ENCODE peak calls at places on chromosomes 13 and 19, in ten cellular contexts. J, S, D, A, Q, B, Z, M, H and P are unnamed samples.

GRCh38 chr19:42115219-42115618 is 17.0 kb downstream of the POU2F2 start:
- DNase-seq in Z (no peak), M (peak; percentile 68), S (no peak), D (no peak), J (no peak), B (no peak), H (peak; percentile 86), Q (no peak), A (no peak), P (no peak)

GRCh38 chr19:10006335-10006708 is 4.0 kb downstream of the COL5A3 start:
- DNase-seq in B (no peak), Q (peak; percentile 31), Z (peak; percentile 77), A (no peak), S (peak; percentile 42), H (peak; percentile 36), J (no peak), M (peak; percentile 72), D (no peak), P (no peak)

GRCh38 chr13:87952377-87952776 is 281.2 kb downstream of the SLITRK5 start:
- DNase-seq in D (no peak), B (no peak), Q (no peak), H (no peak), Z (no peak), A (no peak), J (no peak), S (no peak), M (no peak), P (no peak)

GRCh38 chr19:34350161-34350561 is 14.8 kb upstream of the GPI start:
- DNase-seq in A (no peak), B (peak; percentile 69), D (no peak), Q (no peak), S (no peak), Z (no peak), H (no peak), M (peak; percentile 43), J (no peak), P (no peak)

GRCh38 chr19:17889609-17890214 is 18.0 kb downstream of the SLC5A5 start:
- DNase-seq in Z (no peak), M (peak; percentile 37), Q (no peak), S (peak; percentile 52), H (no peak), A (peak; percentile 40), J (no peak), B (no peak), D (peak; percentile 52), P (peak; percentile 54)

GRCh38 chr19:3142292-3142670 is 6.4 kb downstream of the GNA15 start:
- DNase-seq in J (peak; percentile 45), B (no peak), D (peak; percentile 65), S (peak; percentile 63), H (peak; percentile 35), A (peak; percentile 81), Q (no peak), M (peak; percentile 87), Z (no peak), P (peak; percentile 98)

GRCh38 chr13:23928985-23929384 is 31.7 kb upstream of the C1QTNF9B start:
- DNase-seq in D (no peak), Z (no peak), Q (no peak), H (no peak), M (peak; percentile 90), S (no peak), B (no peak), J (no peak), A (peak; percentile 15), P (peak; percentile 33)

GRCh38 chr19:9934132-9934950 is 2.0 kb downstream of the OLFM2 start:
- DNase-seq in D (peak; percentile 85), B (peak; percentile 82), S (peak; percentile 88), J (peak; percentile 76), A (peak; percentile 52), H (peak; percentile 74), Z (peak; percentile 85), Q (peak; percentile 80), M (peak; percentile 69), P (peak; percentile 85)

GRCh38 chr13:101265934-101266333 is 150.4 kb downstream of the NALCN start:
- DNase-seq in S (no peak), A (no peak), M (no peak), H (no peak), J (no peak), Z (no peak), D (no peak), B (no peak), Q (no peak), P (no peak)

GRCh38 chr19:49335071-49335783 is at the start of gene CD37:
- DNase-seq in H (no peak), S (no peak), J (no peak), M (no peak), B (peak; percentile 87), Q (no peak), Z (no peak), D (peak; percentile 59), A (no peak), P (no peak)

GRCh38 chr13:113089693-113090414 is 15.7 kb upstream of the F7 start:
- DNase-seq in M (no peak), A (no peak), Q (no peak), B (no peak), D (no peak), H (no peak), Z (peak; percentile 17), J (no peak), S (no peak), P (no peak)
- TF ChIP-seq POLR2A in M (no peak), A (no peak), Q (no peak), B (no peak), D (no peak), H (no peak), Z (no peak), J (no peak), S (no peak), P (no peak)

GRCh38 chr19:39408392-39409206 is 2.0 kb downstream of the ZFP36 start:
- DNase-seq in A (no peak), Z (no peak), Q (peak; percentile 71), H (peak; percentile 71), J (no peak), D (no peak), M (peak; percentile 52), S (peak; percentile 61), B (no peak), P (no peak)

GRCh38 chr19:39410620-39411005 is 1.9 kb upstream of the PLEKHG2 start:
- DNase-seq in A (no peak), M (no peak), D (peak; percentile 14), S (no peak), Q (no peak), Z (peak; percentile 18), J (no peak), H (no peak), B (no peak), P (no peak)

GRCh38 chr19:39407644-39408391 is 1.2 kb downstream of the ZFP36 start:
- DNase-seq in B (peak; percentile 93), Q (no peak), J (peak; percentile 71), Z (peak; percentile 76), H (peak; percentile 70), A (no peak), S (peak; percentile 39), M (no peak), D (no peak), P (no peak)

GRCh38 chr19:39409886-39410619 is 2.4 kb upstream of the PLEKHG2 start:
- DNase-seq in A (no peak), B (peak; percentile 92), J (peak; percentile 76), D (peak; percentile 80), S (peak; percentile 78), Z (peak; percentile 93), Q (peak; percentile 73), M (no peak), H (peak; percentile 78), P (no peak)

DNA sequence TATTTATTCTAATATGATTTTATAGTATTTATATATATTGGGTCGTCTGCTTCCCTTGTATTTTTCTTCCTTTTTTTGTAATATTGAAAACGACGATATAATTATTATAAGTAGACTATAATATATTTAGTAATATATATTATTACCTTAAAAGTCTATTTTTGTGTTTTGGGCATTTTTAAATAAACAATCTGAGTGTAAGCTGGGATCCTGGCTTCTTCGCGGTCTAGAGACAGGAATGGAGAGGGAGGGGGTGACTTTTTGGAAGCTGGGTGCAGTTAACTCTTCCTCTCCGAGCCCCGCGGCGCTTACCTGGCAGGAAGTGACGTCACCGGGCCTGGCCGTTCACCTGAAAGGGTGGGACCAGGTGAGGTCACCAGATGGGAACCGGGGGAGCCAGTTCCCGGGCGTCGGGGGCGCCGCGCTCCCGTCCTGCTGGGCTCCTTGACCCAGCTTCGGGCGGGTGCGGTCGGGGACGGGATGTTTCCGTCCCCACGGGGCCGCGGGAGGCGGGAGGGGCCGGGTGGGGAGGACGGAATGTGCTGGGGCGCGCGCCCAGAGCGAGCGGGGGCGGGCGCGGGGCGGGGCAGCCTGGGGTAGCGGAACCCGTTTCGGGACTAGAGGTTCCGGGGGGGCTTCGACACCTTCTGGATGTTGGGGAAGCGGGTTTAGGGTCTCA is 2.7 kb downstream of the ZFP36 start:
- DNase-seq in M (peak; percentile 61), Q (peak; percentile 89), J (peak; percentile 92), A (peak; percentile 85), S (peak; percentile 85), B (peak; percentile 97), H (peak; percentile 97), D (peak; percentile 72), Z (peak; percentile 94), P (peak; percentile 75)
- TF ChIP-seq POLR2A in M (peak; percentile 90), Q (peak; percentile 73), J (no peak), A (peak; percentile 55), S (peak; percentile 61), B (peak; percentile 94), H (peak; percentile 93), D (no peak), Z (peak; percentile 85), P (no peak)

GRCh38 chr19:1455002-1455335 is 5.0 kb downstream of the APC2 start:
- DNase-seq in A (no peak), D (no peak), B (peak; percentile 65), J (no peak), M (no peak), H (no peak), Q (no peak), Z (no peak), S (no peak), P (no peak)

GRCh38 chr19:1455336-1456120 is 5.6 kb downstream of the APC2 start:
- DNase-seq in J (peak; percentile 40), B (peak; percentile 85), Q (no peak), A (peak; percentile 56), S (peak; percentile 56), M (peak; percentile 30), H (peak; percentile 68), D (no peak), Z (peak; percentile 72), P (peak; percentile 89)

GRCh38 chr19:1457892-1458291 is 8.0 kb downstream of the APC2 start:
- DNase-seq in J (no peak), Z (no peak), H (no peak), B (no peak), S (no peak), A (no peak), D (no peak), Q (no peak), M (no peak), P (no peak)

GRCh38 chr19:1456121-1456900 is 6.4 kb downstream of the APC2 start:
- DNase-seq in S (no peak), Z (peak; percentile 53), A (no peak), B (no peak), H (no peak), Q (no peak), M (no peak), J (no peak), D (no peak), P (no peak)

GRCh38 chr19:1457031-1457739 is 7.3 kb downstream of the APC2 start:
- DNase-seq in J (no peak), Q (no peak), Z (peak; percentile 48), A (no peak), H (no peak), M (no peak), D (no peak), S (no peak), B (no peak), P (no peak)
- TF ChIP-seq POLR2A in J (no peak), Q (no peak), Z (no peak), A (no peak), H (no peak), M (no peak), D (no peak), S (no peak), B (no peak), P (no peak)

GRCh38 chr19:29266603-29267002 is 53.7 kb upstream of the UQCRFS1 start:
- DNase-seq in B (no peak), J (no peak), D (no peak), A (no peak), S (no peak), Z (no peak), M (no peak), Q (no peak), H (no peak), P (no peak)
- TF ChIP-seq POLR2A in B (no peak), J (no peak), D (no peak), A (no peak), S (no peak), Z (no peak), M (no peak), Q (no peak), H (no peak), P (no peak)